ENCODE peak calls at places on chromosome X, in six cellular contexts. One of them, this sample, is unnamed.

GRCh38 chrX:26851981-26852380 is 611.2 kb downstream of the PPP4R3C start:
- DNase-seq in HepG2: peak; percentile 0
- DNase-seq in A549: no peak
- DNase-seq in endothelial cell of umbilical vein: peak; percentile 87
- DNase-seq in K562: no peak
- DNase-seq in GM12878: no peak
- DNase-seq in this sample: peak; percentile 4

GRCh38 chrX:118847676-118848075 is 24.1 kb downstream of the ZCCHC12 start:
- DNase-seq in HepG2: peak; percentile 34
- DNase-seq in K562: peak; percentile 65
- DNase-seq in GM12878: no peak
- DNase-seq in A549: peak; percentile 51
- DNase-seq in endothelial cell of umbilical vein: peak; percentile 70
- DNase-seq in this sample: peak; percentile 64

GRCh38 chrX:54473993-54474859 is 21.8 kb downstream of the FGD1 start:
- DNase-seq in GM12878: no peak
- DNase-seq in A549: no peak
- DNase-seq in HepG2: no peak
- DNase-seq in endothelial cell of umbilical vein: no peak
- DNase-seq in K562: no peak
- DNase-seq in this sample: no peak

GRCh38 chrX:150899191-150899757 is 806 bp upstream of the CD99L2 start:
- DNase-seq in endothelial cell of umbilical vein: peak; percentile 22
- DNase-seq in K562: peak; percentile 57
- DNase-seq in A549: peak; percentile 12
- DNase-seq in GM12878: no peak
- DNase-seq in HepG2: no peak
- DNase-seq in this sample: peak; percentile 82

GRCh38 chrX:103716967-103717366 is 6.3 kb downstream of the TMEM31 start:
- DNase-seq in K562: no peak
- DNase-seq in GM12878: no peak
- DNase-seq in endothelial cell of umbilical vein: peak; percentile 12
- DNase-seq in A549: no peak
- DNase-seq in HepG2: no peak
- DNase-seq in this sample: no peak

GRCh38 chrX:104335765-104336164 is 81.0 kb upstream of the ESX1 start:
- DNase-seq in K562: no peak
- DNase-seq in HepG2: no peak
- DNase-seq in A549: no peak
- DNase-seq in endothelial cell of umbilical vein: peak; percentile 37
- DNase-seq in GM12878: no peak
- DNase-seq in this sample: peak; percentile 7

GRCh38 chrX:38732866-38733265 is 68.4 kb upstream of the MID1IP1 start:
- DNase-seq in K562: no peak
- DNase-seq in HepG2: no peak
- DNase-seq in GM12878: no peak
- DNase-seq in A549: no peak
- DNase-seq in endothelial cell of umbilical vein: no peak
- DNase-seq in this sample: no peak

GRCh38 chrX:1545776-1546408 is 8.9 kb upstream of the P2RY8 start:
- DNase-seq in HepG2: no peak
- DNase-seq in A549: no peak
- DNase-seq in endothelial cell of umbilical vein: no peak
- DNase-seq in K562: no peak
- DNase-seq in GM12878: no peak
- DNase-seq in this sample: no peak

GRCh38 chrX:119605398-119605738 is 856 bp downstream of the NKRF start:
- DNase-seq in GM12878: no peak
- DNase-seq in endothelial cell of umbilical vein: peak; percentile 1
- DNase-seq in HepG2: peak; percentile 3
- DNase-seq in K562: peak; percentile 28
- DNase-seq in A549: peak; percentile 28
- DNase-seq in this sample: peak; percentile 52

GRCh38 chrX:129980043-129980442 is 2.4 kb upstream of the BCORL1 start:
- DNase-seq in endothelial cell of umbilical vein: no peak
- DNase-seq in GM12878: no peak
- DNase-seq in HepG2: no peak
- DNase-seq in K562: no peak
- DNase-seq in A549: no peak
- DNase-seq in this sample: peak; percentile 60

GRCh38 chrX:1394731-1395501 is 3.0 kb upstream of the SLC25A6 start:
- DNase-seq in endothelial cell of umbilical vein: no peak
- DNase-seq in HepG2: no peak
- DNase-seq in GM12878: no peak
- DNase-seq in A549: no peak
- DNase-seq in K562: peak; percentile 32
- DNase-seq in this sample: no peak

DNA sequence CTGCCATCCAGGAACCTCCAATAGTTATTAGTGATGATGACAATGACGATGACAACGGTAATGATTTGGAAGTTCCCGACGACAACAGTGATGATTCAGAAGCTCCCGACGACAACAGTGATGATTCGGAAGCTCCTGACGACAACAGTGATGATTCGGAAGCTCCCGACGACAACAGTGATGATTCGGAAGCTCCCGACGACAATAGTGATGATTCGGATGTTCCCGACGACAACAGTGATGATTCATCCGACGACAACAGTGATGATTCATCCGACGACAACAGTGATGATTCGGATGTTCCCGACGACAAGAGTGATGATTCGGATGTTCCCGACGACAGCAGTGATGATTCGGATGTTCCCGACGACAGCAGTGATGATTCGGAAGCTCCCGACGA is 14.7 kb downstream of the CXCR3 start:
- DNase-seq in A549: no peak
- DNase-seq in K562: no peak
- DNase-seq in endothelial cell of umbilical vein: no peak
- DNase-seq in HepG2: no peak
- DNase-seq in GM12878: no peak
- DNase-seq in this sample: no peak
- TF ChIP-seq CTCF in A549: no peak
- TF ChIP-seq CTCF in K562: no peak
- TF ChIP-seq CTCF in endothelial cell of umbilical vein: no peak
- TF ChIP-seq CTCF in HepG2: no peak
- TF ChIP-seq CTCF in GM12878: no peak
- TF ChIP-seq CTCF in this sample: no peak

DNA sequence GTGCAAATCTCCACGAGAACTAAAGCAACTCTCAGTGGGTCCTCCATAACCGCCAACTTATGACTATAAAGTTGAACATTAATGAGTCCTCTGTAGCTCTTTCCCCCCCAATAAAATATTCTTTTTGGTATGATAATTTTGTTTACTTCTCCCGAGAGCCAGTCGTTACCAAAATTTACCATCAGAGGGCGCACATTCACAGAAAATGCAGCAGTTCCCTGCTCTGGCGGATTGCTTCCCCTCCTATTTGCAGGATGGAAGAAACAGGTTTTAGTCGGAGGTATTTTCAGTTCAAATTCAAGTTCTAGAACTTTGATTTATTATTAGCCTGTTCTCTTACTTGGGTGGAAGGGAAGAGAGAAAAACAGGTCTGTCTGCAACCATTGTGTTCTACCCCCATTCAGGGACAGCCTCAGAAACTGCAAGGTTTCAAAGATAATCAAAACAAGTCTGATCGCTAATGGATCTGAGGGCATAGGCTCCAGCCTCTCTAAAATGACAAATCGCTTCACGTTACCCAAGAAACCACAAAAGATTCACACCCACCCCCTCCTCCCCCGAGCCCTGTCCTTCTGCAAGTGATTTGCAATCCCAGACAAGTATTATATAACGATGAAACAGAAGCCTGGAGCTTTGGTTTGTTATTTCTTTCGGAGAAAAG is 263.7 kb upstream of the RPS6KA3 start:
- DNase-seq in A549: peak; percentile 41
- DNase-seq in K562: peak; percentile 47
- DNase-seq in endothelial cell of umbilical vein: peak; percentile 41
- DNase-seq in HepG2: peak; percentile 30
- DNase-seq in GM12878: peak; percentile 5
- DNase-seq in this sample: peak; percentile 61
- TF ChIP-seq MYC in A549: no peak
- TF ChIP-seq MYC in K562: no peak
- TF ChIP-seq MYC in endothelial cell of umbilical vein: no peak
- TF ChIP-seq MYC in HepG2: no peak
- TF ChIP-seq MYC in GM12878: no peak
- TF ChIP-seq MYC in this sample: no peak

GRCh38 chrX:86348669-86349068 is 200.4 kb downstream of the DACH2 start:
- DNase-seq in HepG2: peak; percentile 10
- DNase-seq in GM12878: no peak
- DNase-seq in K562: peak; percentile 1
- DNase-seq in endothelial cell of umbilical vein: no peak
- DNase-seq in A549: no peak
- DNase-seq in this sample: peak; percentile 8
- TF ChIP-seq CTCF in HepG2: peak; percentile 56
- TF ChIP-seq CTCF in GM12878: no peak
- TF ChIP-seq CTCF in K562: no peak
- TF ChIP-seq CTCF in endothelial cell of umbilical vein: no peak
- TF ChIP-seq CTCF in A549: no peak
- TF ChIP-seq CTCF in this sample: peak; percentile 17

GRCh38 chrX:15674899-15675489 is 10.4 kb upstream of the CLTRN start:
- DNase-seq in K562: peak; percentile 93
- DNase-seq in GM12878: peak; percentile 89
- DNase-seq in endothelial cell of umbilical vein: peak; percentile 93
- DNase-seq in HepG2: peak; percentile 76
- DNase-seq in A549: peak; percentile 51
- DNase-seq in this sample: peak; percentile 90

GRCh38 chrX:15679246-15679645 is 14.6 kb upstream of the CLTRN start:
- DNase-seq in A549: no peak
- DNase-seq in endothelial cell of umbilical vein: no peak
- DNase-seq in HepG2: no peak
- DNase-seq in K562: no peak
- DNase-seq in GM12878: no peak
- DNase-seq in this sample: no peak

GRCh38 chrX:15675490-15675921 is 10.9 kb upstream of the CLTRN start:
- DNase-seq in HepG2: no peak
- DNase-seq in endothelial cell of umbilical vein: no peak
- DNase-seq in K562: peak; percentile 85
- DNase-seq in A549: peak; percentile 54
- DNase-seq in GM12878: no peak
- DNase-seq in this sample: peak; percentile 79

GRCh38 chrX:15680401-15680800 is 15.8 kb upstream of the CLTRN start:
- DNase-seq in HepG2: no peak
- DNase-seq in K562: peak; percentile 30
- DNase-seq in endothelial cell of umbilical vein: no peak
- DNase-seq in A549: no peak
- DNase-seq in GM12878: no peak
- DNase-seq in this sample: peak; percentile 11

DNA sequence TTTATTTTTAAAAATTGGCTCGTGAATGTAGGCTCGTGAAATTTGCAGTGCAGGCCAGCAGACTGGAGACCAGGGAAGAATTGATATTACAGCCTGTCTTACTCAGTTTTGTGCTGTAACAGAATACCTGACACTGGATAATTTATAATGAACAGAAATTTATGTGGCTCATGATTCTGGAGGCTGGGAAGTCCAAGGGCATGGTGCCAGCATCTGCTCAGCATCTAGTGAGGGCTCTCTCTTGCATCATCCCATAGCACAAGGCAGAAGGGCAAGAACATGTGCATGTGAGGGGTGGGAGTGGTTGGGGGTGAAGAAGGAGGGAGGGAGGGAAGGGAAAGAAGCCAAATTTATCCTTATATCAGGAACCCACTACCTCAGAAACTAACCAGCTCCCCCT is 13.7 kb upstream of the CLTRN start:
- DNase-seq in GM12878: no peak
- DNase-seq in HepG2: no peak
- DNase-seq in A549: no peak
- DNase-seq in K562: no peak
- DNase-seq in endothelial cell of umbilical vein: no peak
- DNase-seq in this sample: no peak
- TF ChIP-seq MYC in GM12878: no peak
- TF ChIP-seq MYC in HepG2: no peak
- TF ChIP-seq MYC in A549: no peak
- TF ChIP-seq MYC in K562: no peak
- TF ChIP-seq MYC in endothelial cell of umbilical vein: no peak
- TF ChIP-seq MYC in this sample: no peak

GRCh38 chrX:30657542-30658238 is 4.5 kb downstream of the GK start:
- DNase-seq in HepG2: no peak
- DNase-seq in K562: no peak
- DNase-seq in GM12878: no peak
- DNase-seq in A549: no peak
- DNase-seq in endothelial cell of umbilical vein: no peak
- DNase-seq in this sample: peak; percentile 8

GRCh38 chrX:30653415-30654131 is at the start of gene GK:
- DNase-seq in HepG2: no peak
- DNase-seq in endothelial cell of umbilical vein: peak; percentile 3
- DNase-seq in A549: no peak
- DNase-seq in GM12878: no peak
- DNase-seq in K562: peak; percentile 36
- DNase-seq in this sample: peak; percentile 36

GRCh38 chrX:30649859-30650258 is 3.4 kb upstream of the GK start:
- DNase-seq in K562: no peak
- DNase-seq in endothelial cell of umbilical vein: no peak
- DNase-seq in A549: no peak
- DNase-seq in GM12878: no peak
- DNase-seq in HepG2: peak; percentile 94
- DNase-seq in this sample: no peak

GRCh38 chrX:30654989-30655607 is 1.9 kb downstream of the GK start:
- DNase-seq in endothelial cell of umbilical vein: no peak
- DNase-seq in HepG2: no peak
- DNase-seq in GM12878: no peak
- DNase-seq in A549: no peak
- DNase-seq in K562: no peak
- DNase-seq in this sample: no peak

DNA sequence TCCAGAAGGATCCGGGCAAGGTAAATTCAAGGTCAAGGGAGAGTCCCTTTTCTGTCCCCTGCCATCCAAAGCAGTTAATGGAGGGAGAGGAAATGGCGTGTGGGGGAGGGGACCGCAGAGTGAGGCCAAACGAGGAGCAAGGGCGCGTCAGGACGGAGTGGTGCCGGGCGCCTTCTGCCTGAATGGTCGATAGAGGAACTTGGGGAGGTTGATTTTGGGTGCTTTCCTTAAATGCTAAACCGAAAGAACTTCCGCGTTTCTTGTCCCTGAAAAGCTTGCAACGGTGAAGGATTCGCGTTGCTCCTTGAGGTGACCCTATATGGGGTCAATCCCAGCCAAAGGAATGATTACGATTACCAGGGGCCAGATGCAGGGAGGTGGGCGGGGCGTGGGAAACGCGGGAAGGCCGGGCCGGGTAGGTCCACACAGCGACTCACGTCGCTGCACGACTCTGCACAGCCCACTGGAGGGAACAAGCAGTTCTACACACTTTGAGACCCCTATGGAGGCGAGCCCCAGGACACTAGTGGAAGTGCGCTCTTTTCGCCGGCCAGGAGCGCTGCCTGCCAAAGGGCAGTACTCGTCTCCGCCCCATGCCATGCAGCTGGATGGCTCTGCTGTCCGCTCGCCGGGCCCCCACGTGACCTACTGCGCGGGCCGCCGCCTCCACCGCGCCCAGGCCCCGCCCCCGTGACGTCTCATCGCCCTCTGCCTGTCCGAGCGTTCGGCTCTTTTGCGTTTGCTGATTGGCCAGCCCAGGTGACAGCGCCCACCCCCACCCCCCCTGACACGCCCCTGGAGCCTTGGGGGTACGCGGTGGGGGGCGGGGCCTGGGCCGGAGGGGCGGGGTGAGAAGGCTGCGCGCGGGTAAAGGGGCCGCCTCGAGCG is 452 bp upstream of the GK start:
- DNase-seq in K562: peak; percentile 94
- DNase-seq in HepG2: peak; percentile 85
- DNase-seq in A549: peak; percentile 75
- DNase-seq in GM12878: peak; percentile 64
- DNase-seq in endothelial cell of umbilical vein: peak; percentile 93
- DNase-seq in this sample: peak; percentile 95
- TF ChIP-seq CTCF in K562: no peak
- TF ChIP-seq CTCF in HepG2: no peak
- TF ChIP-seq CTCF in A549: no peak
- TF ChIP-seq CTCF in GM12878: no peak
- TF ChIP-seq CTCF in endothelial cell of umbilical vein: no peak
- TF ChIP-seq CTCF in this sample: no peak